ENCODE peak calls at places on chromosomes 6 and 20, in seven cellular contexts. B is fibroblast of the aortic adventitia, M is body of pancreas, Y is T-helper 2 cell, T is osteocyte, P is COR-L47, E is nephron progenitor cell. D is an unnamed sample.

GRCh38 chr20:21100590-21101452 is 5.3 kb downstream of the LINC00237 start:
- DNase-seq in E (peak; percentile 35), M (no peak), T (no peak), P (peak; percentile 77), B (peak; percentile 46), Y (no peak), D (peak; percentile 73)

GRCh38 chr20:15836634-15837033 is 736.6 kb downstream of the KIF16B start:
- DNase-seq in E (no peak), P (no peak), B (no peak), M (no peak), Y (no peak), T (no peak), D (no peak)

GRCh38 chr6:112744827-112745226 is 397.7 kb downstream of the RFPL4B start:
- DNase-seq in Y (no peak), P (no peak), M (no peak), T (no peak), B (no peak), E (no peak), D (no peak)

GRCh38 chr20:41133709-41134361 is 3.5 kb upstream of the PLCG1 start:
- DNase-seq in Y (peak; percentile 63), B (no peak), M (no peak), P (no peak), E (no peak), T (no peak), D (no peak)

GRCh38 chr6:22605736-22606135 is 36.4 kb downstream of the HDGFL1 start:
- DNase-seq in P (no peak), B (no peak), T (no peak), E (no peak), Y (no peak), M (no peak), D (no peak)

GRCh38 chr6:43090557-43090952 is 14.4 kb downstream of the PTK7 start:
- DNase-seq in Y (no peak), M (no peak), E (no peak), B (no peak), T (no peak), P (no peak), D (no peak)

GRCh38 chr20:2946988-2947961 is 74.0 kb downstream of the PTPRA start:
- DNase-seq in T (no peak), P (peak; percentile 21), E (no peak), B (peak; percentile 65), M (peak; percentile 42), Y (no peak), D (peak; percentile 53)

GRCh38 chr6:12844284-12845223 is 128.0 kb downstream of the PHACTR1 start:
- DNase-seq in E (no peak), B (peak; percentile 23), P (peak; percentile 7), Y (no peak), M (no peak), T (no peak), D (no peak)

GRCh38 chr20:54062812-54063280 is 7.5 kb downstream of the BCAS1 start:
- DNase-seq in P (no peak), M (no peak), T (no peak), Y (no peak), B (peak; percentile 65), E (no peak), D (no peak)

GRCh38 chr20:56574531-56575142 is 41.6 kb downstream of the FAM209B start:
- DNase-seq in E (no peak), P (no peak), M (no peak), B (no peak), Y (no peak), T (no peak), D (no peak)

GRCh38 chr6:116476021-116476678 is 15.0 kb downstream of the CALHM6 start:
- DNase-seq in Y (no peak), E (no peak), B (no peak), T (no peak), M (no peak), P (no peak), D (no peak)

GRCh38 chr6:34792605-34793500 is 970 bp downstream of the BLTP3A start:
- DNase-seq in E (peak; percentile 23), P (peak; percentile 12), Y (no peak), T (no peak), M (peak; percentile 64), B (peak; percentile 67), D (peak; percentile 57)

GRCh38 chr6:44254201-44254956 is 2.9 kb downstream of the SLC35B2 start:
- DNase-seq in T (no peak), E (no peak), Y (no peak), P (no peak), M (no peak), B (no peak), D (no peak)

GRCh38 chr6:153790881-153791473 is 248.1 kb upstream of the OPRM1 start:
- DNase-seq in P (peak; percentile 4), E (no peak), Y (no peak), B (peak; percentile 37), T (no peak), M (peak; percentile 15), D (no peak)

GRCh38 chr6:81770395-81770794 is 17.9 kb upstream of the TENT5A start:
- DNase-seq in E (no peak), B (no peak), T (no peak), Y (no peak), M (no peak), P (no peak), D (no peak)

GRCh38 chr20:39988991-39989390 is 700.0 kb downstream of the MAFB start:
- DNase-seq in E (no peak), Y (no peak), T (no peak), B (no peak), M (no peak), P (no peak), D (no peak)

GRCh38 chr6:146526192-146526591 is 17.4 kb upstream of the RAB32 start:
- DNase-seq in T (no peak), B (peak; percentile 57), P (no peak), M (no peak), E (no peak), Y (no peak), D (no peak)

GRCh38 chr20:9103955-9104354 is 35.1 kb downstream of the PLCB4 start:
- DNase-seq in B (no peak), T (no peak), Y (no peak), M (no peak), E (no peak), P (no peak), D (no peak)

GRCh38 chr20:58389324-58389967 is 417 bp downstream of the VAPB start:
- DNase-seq in M (peak; percentile 37), B (no peak), P (no peak), Y (no peak), E (peak; percentile 51), T (no peak), D (no peak)

GRCh38 chr20:62512812-62513211 is 37.0 kb upstream of the GATA5 start:
- DNase-seq in B (no peak), M (no peak), E (no peak), P (no peak), Y (no peak), T (no peak), D (no peak)

GRCh38 chr6:39381535-39382140 is 59.1 kb upstream of the KCNK16 start:
- DNase-seq in B (no peak), E (no peak), Y (no peak), P (peak; percentile 81), T (no peak), M (no peak), D (no peak)

GRCh38 chr6:50091641-50092040 is 41.9 kb upstream of the DEFB112 start:
- DNase-seq in B (no peak), P (no peak), M (no peak), Y (no peak), E (no peak), T (no peak), D (no peak)

GRCh38 chr20:58447733-58448391 is 58.8 kb downstream of the VAPB start:
- DNase-seq in P (peak; percentile 5), Y (peak; percentile 16), T (no peak), B (peak; percentile 62), E (peak; percentile 50), M (peak; percentile 55), D (no peak)

GRCh38 chr20:237479-237878 is 10.4 kb downstream of the DEFB129 start:
- DNase-seq in M (peak; percentile 36), E (no peak), P (no peak), B (no peak), T (no peak), Y (no peak), D (no peak)

GRCh38 chr6:80541186-80541585 is 434.7 kb downstream of the BCKDHB start:
- DNase-seq in B (peak; percentile 70), T (no peak), P (no peak), E (no peak), M (no peak), Y (no peak), D (no peak)